ENCODE peak calls at places on chromosome 22, in nine cellular contexts. I is OCI-LY7; Y is fibroblast of lung; M is PC-3; T is SK-N-SH; O is PC-9; P is esophagus squamous epithelium; L is effector memory CD4-positive, alpha-beta T cell; Q is adrenal gland. C is an unnamed sample. For H3K4me1, the result is how much of the 10 kb centered on the place peaks cover.

GRCh38 chr22:30998329-30998728 is 29.3 kb downstream of the TUG1 start:
- DNase-seq in M (no peak), Y (no peak), T (no peak), P (no peak), O (no peak), I (no peak), Q (no peak), L (no peak), C (no peak)

GRCh38 chr22:48919851-48920589 is 907.7 kb downstream of the BRD1 start:
- DNase-seq in P (no peak), Y (no peak), O (no peak), T (no peak), M (no peak), I (no peak), L (no peak), Q (no peak), C (no peak)

GRCh38 chr22:24427500-24428164 is at the start of gene ADORA2A:
- DNase-seq in Q (no peak), I (peak), O (no peak), P (peak), L (peak), Y (no peak), M (no peak), T (peak), C (peak)

GRCh38 chr22:42719133-42719532 is 1.5 kb downstream of the A4GALT start:
- DNase-seq in Y (no peak), Q (no peak), O (no peak), P (no peak), T (no peak), L (no peak), I (peak), M (no peak), C (peak)

GRCh38 chr22:32341122-32341740 is 16.4 kb upstream of the RFPL3 start:
- DNase-seq in Q (no peak), Y (peak), M (no peak), T (no peak), I (no peak), L (no peak), O (no peak), P (no peak), C (no peak)

GRCh38 chr22:29342577-29343312 is 27.2 kb upstream of the RASL10A start:
- DNase-seq in Q (no peak), L (no peak), I (no peak), O (peak), M (no peak), T (peak), P (no peak), Y (peak), C (no peak)

GRCh38 chr22:36467946-36468345 is 13.5 kb downstream of the TXN2 start:
- DNase-seq in L (no peak), T (no peak), M (peak), O (peak), Q (no peak), P (no peak), I (no peak), Y (peak), C (no peak)

GRCh38 chr22:39519681-39520053 is 695 bp upstream of the ATF4 start:
- DNase-seq in Y (peak), T (peak), O (no peak), M (peak), L (no peak), I (peak), Q (peak), P (no peak), C (peak)

GRCh38 chr22:39943941-39944624 is 16.1 kb upstream of the TMA7B start:
- DNase-seq in T (no peak), Y (no peak), M (no peak), P (no peak), Q (no peak), L (no peak), O (no peak), I (no peak), C (no peak)

GRCh38 chr22:23219787-23220484 is 39.6 kb downstream of the BCR start:
- DNase-seq in I (peak), P (no peak), T (no peak), Q (peak), M (peak), O (peak), Y (peak), L (peak), C (peak)

GRCh38 chr22:24165673-24166072 is 15.6 kb upstream of the SUSD2 start:
- DNase-seq in M (peak), L (no peak), T (no peak), Y (peak), O (peak), Q (no peak), P (no peak), I (no peak), C (no peak)

GRCh38 chr22:47175151-47175760 is 412.8 kb downstream of the TBC1D22A start:
- DNase-seq in Y (no peak), M (no peak), I (no peak), O (no peak), L (no peak), P (no peak), Q (peak), T (no peak), C (peak)

GRCh38 chr22:36565152-36565507 is 36.2 kb upstream of the EIF3D start:
- DNase-seq in M (no peak), T (no peak), L (no peak), I (no peak), Y (no peak), Q (no peak), O (no peak), P (no peak), C (no peak)

GRCh38 chr22:19824197-19825015 is 30.3 kb downstream of the GNB1L start:
- DNase-seq in I (no peak), P (no peak), O (peak), M (no peak), T (no peak), Y (no peak), L (no peak), Q (peak), C (no peak)

GRCh38 chr22:36387914-36388864 is at the start of gene MYH9:
- DNase-seq in T (peak), I (peak), Y (peak), L (peak), M (peak), O (peak), Q (peak), P (peak), C (peak)

GRCh38 chr22:36790648-36791047 is 14.7 kb upstream of the IFT27 start:
- DNase-seq in T (no peak), P (no peak), Y (no peak), Q (no peak), M (no peak), I (no peak), L (no peak), O (peak), C (no peak)

GRCh38 chr22:43297246-43298061 is 45.7 kb downstream of the SCUBE1 start:
- DNase-seq in O (no peak), P (no peak), T (no peak), L (no peak), Y (no peak), Q (no peak), I (no peak), M (no peak), C (peak)

GRCh38 chr22:20550851-20551744 is 43.7 kb downstream of the MED15 start:
- DNase-seq in Y (peak), I (no peak), P (no peak), T (no peak), Q (peak), L (peak), M (no peak), O (no peak), C (peak)

GRCh38 chr22:20117656-20118571 is 888 bp upstream of the TRMT2A start:
- DNase-seq in M (no peak), L (peak), Q (peak), I (peak), P (no peak), O (no peak), Y (peak), T (no peak), C (peak)

GRCh38 chr22:35783943-35784614 is 66.4 kb downstream of the APOL5 start:
- DNase-seq in P (no peak), Y (peak), Q (no peak), L (no peak), I (no peak), M (peak), O (peak), T (no peak), C (no peak)

GRCh38 chr22:38940985-38941384 is 16.4 kb upstream of the APOBEC3A start:
- DNase-seq in Q (no peak), L (no peak), O (no peak), P (no peak), Y (peak), I (no peak), M (peak), T (no peak), C (no peak)

GRCh38 chr22:36613958-36614357 is 85.0 kb upstream of the EIF3D start:
- DNase-seq in Q (no peak), Y (peak), T (no peak), P (no peak), O (peak), M (no peak), L (no peak), I (no peak), C (no peak)

GRCh38 chr22:19472233-19472632 is 6.8 kb downstream of the UFD1 start:
- DNase-seq in O (no peak), Q (no peak), I (no peak), P (no peak), M (no peak), L (no peak), T (no peak), Y (no peak), C (no peak)

GRCh38 chr22:42697542-42698013 is 23.1 kb downstream of the A4GALT start:
- DNase-seq in I (no peak), P (no peak), O (peak), T (no peak), L (no peak), Q (peak), Y (peak), M (peak), C (peak)

GRCh38 chr22:17117400-17117799 is 3.8 kb downstream of the TMEM121B start:
- DNase-seq in P (no peak), T (no peak), L (no peak), M (no peak), I (no peak), Y (no peak), O (no peak), Q (no peak), C (no peak)

GRCh38 chr22:29607426-29607825 is 4.0 kb downstream of the NF2 start:
- DNase-seq in L (no peak), O (no peak), Q (no peak), T (no peak), Y (peak), M (no peak), I (no peak), P (no peak), C (no peak)

GRCh38 chr22:39095971-39096370 is 1.1 kb upstream of the APOBEC3H start:
- DNase-seq in Y (no peak), L (no peak), O (no peak), T (no peak), Q (no peak), M (no peak), P (no peak), I (no peak), C (no peak)

GRCh38 chr22:35392357-35392756 is 7.6 kb upstream of the MCM5 start:
- DNase-seq in M (no peak), T (no peak), L (no peak), O (no peak), Y (no peak), I (peak), P (no peak), Q (no peak), C (no peak)

GRCh38 chr22:49046546-49047305 is 780.9 kb downstream of the BRD1 start:
- DNase-seq in Y (no peak), O (peak), I (peak), M (no peak), T (peak), Q (peak), L (no peak), P (no peak), C (peak)

GRCh38 chr22:43113516-43114251 is 3.1 kb downstream of the BIK start:
- DNase-seq in T (no peak), O (no peak), L (no peak), Q (no peak), I (peak), M (peak), Y (no peak), P (no peak), C (no peak)

GRCh38 chr22:31628969-31629723 is 32.9 kb downstream of the PISD start:
- DNase-seq in Y (no peak), Q (no peak), I (no peak), P (no peak), M (no peak), T (no peak), O (no peak), L (no peak), C (no peak)

GRCh38 chr22:49232319-49233067 is 595.2 kb downstream of the BRD1 start:
- DNase-seq in L (no peak), O (no peak), M (no peak), Y (no peak), T (no peak), I (no peak), Q (no peak), P (no peak), C (no peak)

GRCh38 chr22:50292643-50293440 is 14.6 kb downstream of the PLXNB2 start:
- DNase-seq in I (peak), O (no peak), P (no peak), T (no peak), L (no peak), M (no peak), Y (no peak), Q (no peak), C (no peak)
- H3K4me1 ChIP-seq in I (half or more), O (half or more), P (under half), T (under half), L (under half), M (under half), Y (under half), Q (under half), C (under half)

GRCh38 chr22:41563051-41563711 is 2.4 kb downstream of the CSDC2 start:
- DNase-seq in Y (peak), L (no peak), M (peak), I (no peak), P (no peak), T (no peak), Q (peak), O (peak), C (no peak)
- H3K4me3 ChIP-seq in Y (peak), L (no peak), M (peak), I (no peak), P (no peak), T (no peak), Q (no peak), O (no peak), C (peak)

GRCh38 chr22:37792494-37792893 is 15.2 kb upstream of the GCAT start:
- DNase-seq in Y (no peak), P (no peak), I (no peak), L (no peak), Q (no peak), T (no peak), M (no peak), O (no peak), C (no peak)
- H3K27ac ChIP-seq in Y (no peak), P (no peak), I (no peak), L (no peak), Q (no peak), T (no peak), M (no peak), O (no peak), C (no peak)

GRCh38 chr22:21571679-21572078 is 4.2 kb downstream of the UBE2L3 start:
- DNase-seq in T (no peak), Q (no peak), I (no peak), P (no peak), M (no peak), L (no peak), Y (no peak), O (no peak), C (no peak)
- H3K4me1 ChIP-seq in T (under half), Q (half or more), I (under half), P (half or more), M (under half), L (under half), Y (under half), O (under half), C (under half)

DNA sequence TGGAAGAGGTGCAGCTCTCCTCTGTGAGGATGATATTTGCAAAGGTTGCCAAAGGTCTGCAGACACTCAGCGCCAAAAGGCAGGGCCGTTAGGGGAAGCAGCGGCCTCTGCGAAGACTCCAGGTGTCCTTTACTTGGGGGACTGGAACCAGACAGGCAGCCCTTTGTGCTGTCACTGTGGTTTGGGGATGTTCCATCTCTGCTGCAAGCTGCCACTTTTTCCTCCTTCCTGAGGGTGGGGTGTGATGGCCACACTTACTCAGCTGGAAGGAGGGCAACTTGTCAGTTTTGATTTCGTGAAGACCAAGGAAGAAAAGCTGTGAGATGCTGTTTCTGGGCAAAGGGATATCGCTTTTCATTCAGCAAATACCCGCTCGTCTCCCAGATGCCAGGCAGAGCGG is 96.5 kb upstream of the PRR5 start:
- DNase-seq in T (no peak), P (no peak), I (no peak), Q (no peak), M (no peak), Y (no peak), O (no peak), L (no peak), C (peak)
- H3K4me3 ChIP-seq in T (no peak), P (no peak), I (no peak), Q (no peak), M (no peak), Y (no peak), O (no peak), L (no peak), C (no peak)

GRCh38 chr22:46090051-46090591 is 60.2 kb upstream of the PPARA start:
- DNase-seq in Q (peak), M (no peak), P (no peak), O (no peak), Y (peak), T (no peak), L (no peak), I (no peak), C (peak)
- H3K27ac ChIP-seq in Q (peak), M (peak), P (peak), O (no peak), Y (peak), T (peak), L (no peak), I (no peak), C (peak)

GRCh38 chr22:28027453-28028448 is 108.7 kb upstream of the PITPNB start:
- DNase-seq in Q (no peak), O (no peak), L (no peak), I (no peak), M (no peak), T (peak), Y (no peak), P (no peak), C (peak)
- H3K4me1 ChIP-seq in Q (under half), O (under half), L (under half), I (under half), M (under half), T (half or more), Y (under half), P (under half), C (under half)

DNA sequence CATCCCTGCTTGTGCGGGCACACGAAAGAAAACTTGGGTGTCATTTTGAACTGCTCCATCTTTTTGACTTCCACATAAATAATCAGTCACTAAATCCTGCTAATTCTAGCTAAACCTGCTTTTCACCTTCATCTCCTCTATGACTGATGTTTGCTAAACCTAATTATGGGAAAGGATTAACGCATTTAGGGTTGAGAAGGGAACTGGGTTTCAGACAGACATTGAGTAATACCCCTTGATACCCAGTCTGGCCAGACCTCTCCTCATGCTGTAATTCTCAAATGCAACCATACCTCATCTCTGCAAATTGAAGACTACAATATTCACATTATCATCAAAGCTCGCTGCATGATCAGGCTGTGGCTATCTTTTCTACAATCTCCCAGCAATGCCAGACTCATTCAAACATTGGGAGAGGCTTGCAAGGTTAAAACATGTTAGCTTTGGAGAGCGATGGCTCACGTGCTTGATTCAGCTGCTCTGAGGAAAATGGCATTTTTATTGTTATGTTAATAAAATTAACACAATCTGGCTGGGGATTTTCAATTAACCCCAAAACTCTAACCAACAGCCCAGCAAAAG is 2.4 kb downstream of the HPS4 start:
- DNase-seq in Q (no peak), P (no peak), Y (no peak), O (no peak), I (no peak), L (no peak), M (no peak), T (no peak), C (no peak)
- H3K4me3 ChIP-seq in Q (no peak), P (no peak), Y (no peak), O (no peak), I (peak), L (no peak), M (no peak), T (no peak), C (no peak)